ENCODE peak calls at places on chromosome 14, in five cellular contexts. One of them, this sample, is unnamed.

GRCh38 chr14:96066976-96067375 is 27.8 kb downstream of the C14orf132 start:
- DNase-seq in NCI-H1436: no peak
- DNase-seq in cardiac fibroblast: no peak
- DNase-seq in colonic mucosa: no peak
- DNase-seq in foreskin fibroblast: no peak
- DNase-seq in this sample: no peak

GRCh38 chr14:104091061-104091926 is 5.8 kb downstream of the ASPG start:
- DNase-seq in NCI-H1436: no peak
- DNase-seq in cardiac fibroblast: no peak
- DNase-seq in colonic mucosa: peak
- DNase-seq in foreskin fibroblast: no peak
- DNase-seq in this sample: no peak

GRCh38 chr14:85420707-85421106 is 109.2 kb upstream of the FLRT2 start:
- DNase-seq in NCI-H1436: no peak
- DNase-seq in cardiac fibroblast: no peak
- DNase-seq in colonic mucosa: no peak
- DNase-seq in foreskin fibroblast: no peak
- DNase-seq in this sample: no peak

GRCh38 chr14:64956697-64957412 is 14.3 kb upstream of the GPX2 start:
- DNase-seq in NCI-H1436: no peak
- DNase-seq in cardiac fibroblast: no peak
- DNase-seq in colonic mucosa: no peak
- DNase-seq in foreskin fibroblast: no peak
- DNase-seq in this sample: no peak

GRCh38 chr14:22883191-22883976 is at the start of gene REM2:
- DNase-seq in NCI-H1436: peak
- DNase-seq in cardiac fibroblast: no peak
- DNase-seq in colonic mucosa: no peak
- DNase-seq in foreskin fibroblast: no peak
- DNase-seq in this sample: no peak

GRCh38 chr14:92676031-92676430 is 72.4 kb downstream of the LGMN start:
- DNase-seq in NCI-H1436: no peak
- DNase-seq in cardiac fibroblast: no peak
- DNase-seq in colonic mucosa: no peak
- DNase-seq in foreskin fibroblast: no peak
- DNase-seq in this sample: no peak

GRCh38 chr14:64416348-64416932 is 28.3 kb downstream of the MTHFD1 start:
- DNase-seq in NCI-H1436: no peak
- DNase-seq in cardiac fibroblast: no peak
- DNase-seq in colonic mucosa: no peak
- DNase-seq in foreskin fibroblast: no peak
- DNase-seq in this sample: no peak

GRCh38 chr14:71554959-71555612 is 377.1 kb upstream of the RGS6 start:
- DNase-seq in NCI-H1436: no peak
- DNase-seq in cardiac fibroblast: no peak
- DNase-seq in colonic mucosa: no peak
- DNase-seq in foreskin fibroblast: no peak
- DNase-seq in this sample: no peak

GRCh38 chr14:43135877-43136411 is 1371.1 kb downstream of the FSCB start:
- DNase-seq in NCI-H1436: no peak
- DNase-seq in cardiac fibroblast: no peak
- DNase-seq in colonic mucosa: no peak
- DNase-seq in foreskin fibroblast: no peak
- DNase-seq in this sample: no peak

GRCh38 chr14:73746540-73747385 is 32.6 kb upstream of the PNMA1 start:
- DNase-seq in NCI-H1436: no peak
- DNase-seq in cardiac fibroblast: no peak
- DNase-seq in colonic mucosa: no peak
- DNase-seq in foreskin fibroblast: peak
- DNase-seq in this sample: no peak

GRCh38 chr14:104650057-104650980 is 39.1 kb upstream of the INF2 start:
- DNase-seq in NCI-H1436: peak
- DNase-seq in cardiac fibroblast: peak
- DNase-seq in colonic mucosa: peak
- DNase-seq in foreskin fibroblast: peak
- DNase-seq in this sample: peak

GRCh38 chr14:94366146-94366887 is 22.1 kb downstream of the SERPINA1 start:
- DNase-seq in NCI-H1436: no peak
- DNase-seq in cardiac fibroblast: no peak
- DNase-seq in colonic mucosa: no peak
- DNase-seq in foreskin fibroblast: no peak
- DNase-seq in this sample: no peak

GRCh38 chr14:50954811-50955372 is 10.6 kb upstream of the PYGL start:
- DNase-seq in NCI-H1436: peak
- DNase-seq in cardiac fibroblast: peak
- DNase-seq in colonic mucosa: no peak
- DNase-seq in foreskin fibroblast: peak
- DNase-seq in this sample: no peak

GRCh38 chr14:105087308-105087962 is 22.2 kb upstream of the GPR132 start:
- DNase-seq in NCI-H1436: no peak
- DNase-seq in cardiac fibroblast: peak
- DNase-seq in colonic mucosa: peak
- DNase-seq in foreskin fibroblast: peak
- DNase-seq in this sample: peak

GRCh38 chr14:36408388-36408787 is 88.0 kb upstream of the MBIP start:
- DNase-seq in NCI-H1436: no peak
- DNase-seq in cardiac fibroblast: no peak
- DNase-seq in colonic mucosa: no peak
- DNase-seq in foreskin fibroblast: no peak
- DNase-seq in this sample: no peak

GRCh38 chr14:87055007-87055406 is 938.0 kb downstream of the GALC start:
- DNase-seq in NCI-H1436: no peak
- DNase-seq in cardiac fibroblast: no peak
- DNase-seq in colonic mucosa: no peak
- DNase-seq in foreskin fibroblast: no peak
- DNase-seq in this sample: no peak

GRCh38 chr14:69002069-69002468 is 23.0 kb upstream of the ACTN1 start:
- DNase-seq in NCI-H1436: no peak
- DNase-seq in cardiac fibroblast: peak
- DNase-seq in colonic mucosa: peak
- DNase-seq in foreskin fibroblast: peak
- DNase-seq in this sample: peak

GRCh38 chr14:91277546-91278382 is 33.3 kb upstream of the GPR68 start:
- DNase-seq in NCI-H1436: no peak
- DNase-seq in cardiac fibroblast: no peak
- DNase-seq in colonic mucosa: no peak
- DNase-seq in foreskin fibroblast: no peak
- DNase-seq in this sample: no peak

GRCh38 chr14:101055776-101056374 is 152.4 kb upstream of the RTL1 start:
- DNase-seq in NCI-H1436: no peak
- DNase-seq in cardiac fibroblast: peak
- DNase-seq in colonic mucosa: no peak
- DNase-seq in foreskin fibroblast: no peak
- DNase-seq in this sample: no peak

GRCh38 chr14:92956961-92957360 is 34.0 kb downstream of the CHGA start:
- DNase-seq in NCI-H1436: no peak
- DNase-seq in cardiac fibroblast: no peak
- DNase-seq in colonic mucosa: no peak
- DNase-seq in foreskin fibroblast: no peak
- DNase-seq in this sample: no peak

GRCh38 chr14:61527325-61528100 is 167.8 kb upstream of the HIF1A start:
- DNase-seq in NCI-H1436: no peak
- DNase-seq in cardiac fibroblast: peak
- DNase-seq in colonic mucosa: no peak
- DNase-seq in foreskin fibroblast: peak
- DNase-seq in this sample: peak

GRCh38 chr14:56300495-56300894 is 182.3 kb downstream of the PELI2 start:
- DNase-seq in NCI-H1436: no peak
- DNase-seq in cardiac fibroblast: peak
- DNase-seq in colonic mucosa: no peak
- DNase-seq in foreskin fibroblast: peak
- DNase-seq in this sample: no peak

GRCh38 chr14:64112859-64113258 is 181.3 kb downstream of the ESR2 start:
- DNase-seq in NCI-H1436: no peak
- DNase-seq in cardiac fibroblast: no peak
- DNase-seq in colonic mucosa: peak
- DNase-seq in foreskin fibroblast: no peak
- DNase-seq in this sample: no peak

GRCh38 chr14:22391908-22392307 is 197.1 kb downstream of the DAD1 start:
- DNase-seq in NCI-H1436: no peak
- DNase-seq in cardiac fibroblast: peak
- DNase-seq in colonic mucosa: peak
- DNase-seq in foreskin fibroblast: peak
- DNase-seq in this sample: peak

GRCh38 chr14:105070760-105071137 is 5.5 kb upstream of the GPR132 start:
- DNase-seq in NCI-H1436: no peak
- DNase-seq in cardiac fibroblast: no peak
- DNase-seq in colonic mucosa: no peak
- DNase-seq in foreskin fibroblast: peak
- DNase-seq in this sample: no peak

GRCh38 chr14:55221186-55221585 is 29.8 kb upstream of the DLGAP5 start:
- DNase-seq in NCI-H1436: no peak
- DNase-seq in cardiac fibroblast: peak
- DNase-seq in colonic mucosa: no peak
- DNase-seq in foreskin fibroblast: peak
- DNase-seq in this sample: no peak

GRCh38 chr14:102155150-102155549 is 15.5 kb downstream of the WDR20 start:
- DNase-seq in NCI-H1436: no peak
- DNase-seq in cardiac fibroblast: peak
- DNase-seq in colonic mucosa: no peak
- DNase-seq in foreskin fibroblast: peak
- DNase-seq in this sample: no peak

GRCh38 chr14:36254020-36254614 is 66.3 kb downstream of the MBIP start:
- DNase-seq in NCI-H1436: no peak
- DNase-seq in cardiac fibroblast: peak
- DNase-seq in colonic mucosa: no peak
- DNase-seq in foreskin fibroblast: peak
- DNase-seq in this sample: no peak

GRCh38 chr14:65301862-65302539 is 110.5 kb upstream of the FUT8 start:
- DNase-seq in NCI-H1436: no peak
- DNase-seq in cardiac fibroblast: no peak
- DNase-seq in colonic mucosa: peak
- DNase-seq in foreskin fibroblast: no peak
- DNase-seq in this sample: peak

GRCh38 chr14:62066304-62066703 is 304.1 kb downstream of the SNAPC1 start:
- DNase-seq in NCI-H1436: no peak
- DNase-seq in cardiac fibroblast: no peak
- DNase-seq in colonic mucosa: no peak
- DNase-seq in foreskin fibroblast: peak
- DNase-seq in this sample: no peak

GRCh38 chr14:63214417-63215196 is 10.4 kb downstream of the RHOJ start:
- DNase-seq in NCI-H1436: no peak
- DNase-seq in cardiac fibroblast: peak
- DNase-seq in colonic mucosa: no peak
- DNase-seq in foreskin fibroblast: no peak
- DNase-seq in this sample: no peak

This sample was measured in K562.